ENCODE peak calls at places on chromosomes 6 and 20, in seven cellular contexts. One of them, this sample, is unnamed.

GRCh38 chr6:154996841-154997311 is 1.8 kb downstream of the TIAM2 start:
- DNase-seq in stimulated activated CD4-positive, alpha-beta T cell treated with anti-CD3 and anti-CD28 coated beads, Interleukin-12 subunit alpha, Interleukin-12 subunit beta, amount 100 ng/mL, for 4 hours: no peak
- DNase-seq in GM12892: no peak
- DNase-seq in C1 segment of cervical spinal cord: no peak
- DNase-seq in T47D: peak
- DNase-seq in coronary artery: no peak
- DNase-seq in HTR-8/SVneo: no peak
- DNase-seq in this sample: no peak

GRCh38 chr6:112004397-112005341 is 49.2 kb upstream of the CCN6 start:
- DNase-seq in stimulated activated CD4-positive, alpha-beta T cell treated with anti-CD3 and anti-CD28 coated beads, Interleukin-12 subunit alpha, Interleukin-12 subunit beta, amount 100 ng/mL, for 4 hours: no peak
- DNase-seq in GM12892: no peak
- DNase-seq in C1 segment of cervical spinal cord: no peak
- DNase-seq in T47D: no peak
- DNase-seq in coronary artery: no peak
- DNase-seq in HTR-8/SVneo: no peak
- DNase-seq in this sample: no peak

GRCh38 chr20:52150440-52151258 is 40.9 kb downstream of the ZFP64 start:
- DNase-seq in stimulated activated CD4-positive, alpha-beta T cell treated with anti-CD3 and anti-CD28 coated beads, Interleukin-12 subunit alpha, Interleukin-12 subunit beta, amount 100 ng/mL, for 4 hours: no peak
- DNase-seq in GM12892: no peak
- DNase-seq in C1 segment of cervical spinal cord: no peak
- DNase-seq in T47D: peak
- DNase-seq in coronary artery: no peak
- DNase-seq in HTR-8/SVneo: peak
- DNase-seq in this sample: no peak

GRCh38 chr20:34894723-34895122 is 18.3 kb downstream of the ACSS2 start:
- DNase-seq in stimulated activated CD4-positive, alpha-beta T cell treated with anti-CD3 and anti-CD28 coated beads, Interleukin-12 subunit alpha, Interleukin-12 subunit beta, amount 100 ng/mL, for 4 hours: no peak
- DNase-seq in GM12892: no peak
- DNase-seq in C1 segment of cervical spinal cord: no peak
- DNase-seq in T47D: no peak
- DNase-seq in coronary artery: no peak
- DNase-seq in HTR-8/SVneo: no peak
- DNase-seq in this sample: no peak

GRCh38 chr6:154619183-154619582 is 108.7 kb upstream of the CNKSR3 start:
- DNase-seq in stimulated activated CD4-positive, alpha-beta T cell treated with anti-CD3 and anti-CD28 coated beads, Interleukin-12 subunit alpha, Interleukin-12 subunit beta, amount 100 ng/mL, for 4 hours: no peak
- DNase-seq in GM12892: no peak
- DNase-seq in C1 segment of cervical spinal cord: no peak
- DNase-seq in T47D: peak
- DNase-seq in coronary artery: no peak
- DNase-seq in HTR-8/SVneo: no peak
- DNase-seq in this sample: no peak

GRCh38 chr6:45650527-45651135 is 272.9 kb upstream of the SUPT3H start:
- DNase-seq in stimulated activated CD4-positive, alpha-beta T cell treated with anti-CD3 and anti-CD28 coated beads, Interleukin-12 subunit alpha, Interleukin-12 subunit beta, amount 100 ng/mL, for 4 hours: no peak
- DNase-seq in GM12892: no peak
- DNase-seq in C1 segment of cervical spinal cord: no peak
- DNase-seq in T47D: no peak
- DNase-seq in coronary artery: no peak
- DNase-seq in HTR-8/SVneo: peak
- DNase-seq in this sample: peak

GRCh38 chr6:106477158-106477557 is 116.6 kb downstream of the CRYBG1 start:
- DNase-seq in stimulated activated CD4-positive, alpha-beta T cell treated with anti-CD3 and anti-CD28 coated beads, Interleukin-12 subunit alpha, Interleukin-12 subunit beta, amount 100 ng/mL, for 4 hours: no peak
- DNase-seq in GM12892: no peak
- DNase-seq in C1 segment of cervical spinal cord: no peak
- DNase-seq in T47D: no peak
- DNase-seq in coronary artery: no peak
- DNase-seq in HTR-8/SVneo: no peak
- DNase-seq in this sample: no peak

GRCh38 chr6:1325471-1326309 is 13.8 kb downstream of the FOXQ1 start:
- DNase-seq in stimulated activated CD4-positive, alpha-beta T cell treated with anti-CD3 and anti-CD28 coated beads, Interleukin-12 subunit alpha, Interleukin-12 subunit beta, amount 100 ng/mL, for 4 hours: no peak
- DNase-seq in GM12892: no peak
- DNase-seq in C1 segment of cervical spinal cord: no peak
- DNase-seq in T47D: no peak
- DNase-seq in coronary artery: no peak
- DNase-seq in HTR-8/SVneo: no peak
- DNase-seq in this sample: no peak

This sample was measured in lower leg skin.